ENCODE peak calls at places on chromosomes 4 and X, in four cellular contexts. S is heart left ventricle; O is CD8-positive, alpha-beta T cell; J is astrocyte of the spinal cord. A is an unnamed sample.
A peak's percentile ranks its signal among the peaks of the same experiment; 100 is the strongest.

GRCh38 chr4:82457266-82457665 is 26.9 kb downstream of the ENOPH1 start:
- DNase-seq in S (no peak), O (no peak), J (no peak), A (no peak)

GRCh38 chrX:154082396-154083133 is 15.0 kb downstream of the MECP2 start:
- DNase-seq in S (no peak), O (no peak), J (peak; percentile 46), A (no peak)

GRCh38 chr4:150145950-150146340 is 67.7 kb downstream of the DCLK2 start:
- DNase-seq in S (no peak), O (no peak), J (peak; percentile 19), A (no peak)

GRCh38 chrX:54357414-54358377 is at the start of gene WNK3:
- DNase-seq in S (peak; percentile 74), O (peak; percentile 13), J (peak; percentile 83), A (peak; percentile 84)

GRCh38 chrX:154333837-154334271 is 38.3 kb downstream of the TKTL1 start:
- DNase-seq in S (no peak), O (no peak), J (no peak), A (no peak)

GRCh38 chr4:125115476-125115875 is 199.3 kb upstream of the FAT4 start:
- DNase-seq in S (no peak), O (no peak), J (peak; percentile 39), A (no peak)

GRCh38 chr4:174084542-174084941 is 198.9 kb downstream of the FBXO8 start:
- DNase-seq in S (no peak), O (no peak), J (no peak), A (no peak)

GRCh38 chr4:21077967-21078366 is 377.7 kb downstream of the PACRGL start:
- DNase-seq in S (no peak), O (no peak), J (no peak), A (no peak)

GRCh38 chr4:165053645-165054044 is at the start of gene TRIM75:
- DNase-seq in S (no peak), O (no peak), J (no peak), A (no peak)

GRCh38 chrX:112874614-112875013 is 34.0 kb upstream of the AMOT start:
- DNase-seq in S (no peak), O (no peak), J (no peak), A (no peak)

GRCh38 chr4:107721436-107722090 is 1.5 kb upstream of the PAPSS1 start:
- DNase-seq in S (no peak), O (peak; percentile 57), J (no peak), A (peak; percentile 38)

GRCh38 chr4:128517096-128517738 is 229.6 kb upstream of the PGRMC2 start:
- DNase-seq in S (no peak), O (no peak), J (peak; percentile 44), A (no peak)

GRCh38 chr4:3674479-3674851 is 91.7 kb upstream of the ADRA2C start:
- DNase-seq in S (no peak), O (no peak), J (no peak), A (peak; percentile 21)

GRCh38 chr4:4455199-4455865 is 68.4 kb downstream of the NSG1 start:
- DNase-seq in S (no peak), O (no peak), J (no peak), A (no peak)

GRCh38 chr4:107970063-107970798 is 19.5 kb upstream of the HADH start:
- DNase-seq in S (no peak), O (no peak), J (no peak), A (no peak)

GRCh38 chr4:62806786-62807185 is 1602.5 kb downstream of the TECRL start:
- DNase-seq in S (no peak), O (no peak), J (no peak), A (no peak)

GRCh38 chrX:18424482-18425198 is 768 bp upstream of the CDKL5 start:
- DNase-seq in S (no peak), O (peak; percentile 13), J (peak; percentile 31), A (peak; percentile 73)

GRCh38 chr4:129095811-129096454 is at the start of gene C4orf33:
- DNase-seq in S (peak; percentile 69), O (peak; percentile 77), J (peak; percentile 83), A (peak; percentile 68)

GRCh38 chr4:25449270-25449669 is 72.2 kb downstream of the ANAPC4 start:
- DNase-seq in S (no peak), O (no peak), J (no peak), A (no peak)

GRCh38 chrX:11435568-11435967 is 142.4 kb downstream of the AMELX start:
- DNase-seq in S (no peak), O (no peak), J (peak; percentile 77), A (no peak)

GRCh38 chr4:55884093-55884850 is 30.8 kb downstream of the EXOC1 start:
- DNase-seq in S (no peak), O (no peak), J (no peak), A (no peak)

GRCh38 chr4:55884851-55885219 is 31.4 kb downstream of the EXOC1 start:
- DNase-seq in S (no peak), O (no peak), J (no peak), A (no peak)

DNA sequence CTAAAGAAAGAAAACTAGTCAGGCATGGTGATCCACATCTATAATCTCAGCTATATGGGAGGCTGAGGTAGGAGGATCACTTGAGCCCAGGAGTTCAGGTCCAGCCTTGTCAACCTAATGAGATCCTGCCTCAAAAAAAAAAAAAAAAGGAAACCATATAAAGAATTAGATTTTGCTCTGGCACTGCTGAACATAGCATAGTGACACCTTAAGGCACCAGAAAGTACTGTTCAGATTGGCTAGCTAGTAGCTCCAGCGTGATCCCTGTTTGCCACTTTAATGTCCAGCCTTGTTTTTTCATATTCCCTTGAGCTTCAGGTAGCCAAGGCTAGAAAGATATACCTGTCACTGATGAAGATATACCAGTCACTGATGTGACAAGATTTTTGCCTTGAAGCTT is 34.1 kb downstream of the EXOC1 start:
- DNase-seq in S (no peak), O (no peak), J (no peak), A (no peak)
- TF ChIP-seq CTCF in S (no peak), O (no peak), J (peak; percentile 11), A (no peak)

GRCh38 chrX:15567886-15568616 is 32.7 kb downstream of the ACE2 start:
- DNase-seq in S (no peak), O (no peak), J (no peak), A (no peak)
- TF ChIP-seq CTCF in S (peak; percentile 16), O (no peak), J (peak; percentile 24), A (no peak)

DNA sequence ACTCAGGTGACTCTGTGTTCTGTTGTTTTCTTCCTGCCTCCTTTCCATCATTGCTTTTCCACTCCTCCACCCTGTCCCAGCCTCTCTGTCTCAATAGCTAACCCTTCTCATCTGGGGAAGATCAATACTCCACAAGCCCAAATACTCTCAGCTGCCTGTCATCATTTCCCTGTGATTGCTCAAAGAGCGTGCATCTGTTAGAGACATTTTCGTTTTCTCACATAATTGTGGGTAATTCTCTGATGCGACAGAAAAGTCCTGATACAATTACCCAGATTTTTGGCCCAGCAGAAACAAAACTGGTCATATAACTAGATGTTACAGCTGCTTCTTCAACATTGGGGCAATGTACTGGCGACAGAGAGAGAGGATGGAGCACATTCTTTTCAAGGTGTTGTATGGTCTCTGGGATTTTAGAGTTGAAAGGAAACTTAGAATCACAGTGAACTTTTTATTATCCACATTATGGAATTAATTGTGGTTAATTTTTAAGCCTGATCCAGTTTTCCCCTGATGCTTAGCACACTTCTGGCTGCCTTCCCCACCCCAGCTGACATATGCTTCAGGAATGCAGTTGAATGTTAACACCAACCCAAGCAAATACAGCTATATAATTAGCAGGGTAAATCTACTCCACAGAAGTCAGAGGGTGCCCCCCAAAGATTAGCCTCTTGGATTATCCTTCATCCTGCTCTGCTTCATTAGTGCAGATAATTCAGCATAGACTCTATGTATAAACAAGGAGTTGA is 171.4 kb upstream of the ANXA3 start:
- DNase-seq in S (no peak), O (no peak), J (peak; percentile 39), A (no peak)
- TF ChIP-seq CTCF in S (no peak), O (no peak), J (no peak), A (no peak)

GRCh38 chr4:152657657-152658056 is 22.1 kb downstream of the TMEM154 start:
- DNase-seq in S (no peak), O (no peak), J (no peak), A (no peak)

GRCh38 chr4:152652102-152652501 is 27.7 kb downstream of the TMEM154 start:
- DNase-seq in S (no peak), O (no peak), J (no peak), A (no peak)

GRCh38 chr4:152659806-152660205 is 20.0 kb downstream of the TMEM154 start:
- DNase-seq in S (no peak), O (no peak), J (no peak), A (no peak)

GRCh38 chr4:152651473-152652060 is 28.2 kb downstream of the TMEM154 start:
- DNase-seq in S (no peak), O (no peak), J (no peak), A (no peak)

DNA sequence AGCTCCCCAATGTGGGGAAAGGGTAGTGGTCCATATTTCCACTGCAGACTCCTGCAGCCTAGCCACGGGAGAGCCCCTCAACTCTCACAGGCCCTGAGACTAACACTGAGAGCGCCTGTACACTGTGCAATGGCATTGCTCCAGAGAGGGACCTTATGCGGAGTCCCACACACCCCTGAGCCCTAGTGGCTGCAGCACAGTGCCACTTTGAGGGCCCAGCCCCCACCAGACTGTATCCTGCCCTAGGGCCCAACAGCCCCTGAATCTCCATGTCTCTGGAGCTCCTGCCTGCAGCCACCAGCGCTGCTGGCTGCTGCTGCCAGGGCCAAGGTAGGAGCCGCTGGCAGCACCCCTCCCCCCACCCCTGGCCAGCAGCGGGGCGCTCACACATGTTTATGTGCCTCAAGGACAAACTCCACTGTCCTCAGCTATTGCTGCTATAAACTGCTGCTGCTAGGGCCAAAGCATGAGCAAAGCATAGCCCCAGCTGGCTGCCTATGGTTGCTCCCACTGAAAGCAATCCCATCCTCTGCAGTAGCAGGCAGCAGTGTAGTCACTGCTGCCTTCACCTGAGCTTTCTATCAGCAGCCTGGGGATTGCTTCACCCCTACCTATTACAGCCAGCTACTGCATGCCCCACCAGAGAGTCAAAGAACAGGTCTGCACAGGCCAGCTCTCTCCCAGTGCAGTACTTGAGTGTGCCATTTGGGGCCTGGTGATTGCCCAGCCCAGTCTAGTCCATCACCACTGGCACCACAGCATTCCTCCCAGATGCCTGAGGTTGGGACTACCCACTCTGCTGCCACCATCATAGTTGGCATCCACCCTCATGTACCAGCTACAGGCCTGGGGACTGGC is 24.3 kb downstream of the TMEM154 start:
- DNase-seq in S (no peak), O (no peak), J (no peak), A (no peak)
- TF ChIP-seq CTCF in S (no peak), O (no peak), J (no peak), A (no peak)

DNA sequence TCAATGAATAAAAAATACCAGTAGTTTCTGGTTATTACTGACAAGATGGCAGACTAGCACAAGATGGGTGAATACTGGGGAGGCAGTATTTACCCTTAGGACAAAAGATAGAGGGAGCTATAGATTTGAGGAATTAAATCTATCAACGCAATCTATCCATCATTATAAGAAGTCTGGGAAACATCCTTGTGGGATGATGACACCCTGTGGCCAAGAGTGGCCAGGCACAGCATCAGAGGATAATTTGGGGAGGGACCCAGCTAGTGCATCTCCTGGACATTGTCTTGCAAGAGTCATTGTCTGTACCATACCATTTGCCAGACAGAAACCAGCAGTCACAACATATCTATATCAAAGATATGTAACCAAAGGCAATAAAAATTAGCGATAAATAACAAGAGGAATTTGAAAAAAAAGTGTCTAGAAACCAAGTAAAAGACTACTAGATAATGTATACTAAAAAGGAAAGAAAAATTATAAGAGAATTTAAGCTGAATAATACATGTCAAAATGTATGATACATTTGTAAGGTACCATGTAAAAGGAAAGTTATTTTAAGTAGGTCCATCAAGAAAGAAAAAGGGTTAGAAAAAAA is 22.9 kb downstream of the KCTD8 start:
- DNase-seq in S (no peak), O (no peak), J (peak; percentile 6), A (peak; percentile 69)
- TF ChIP-seq CTCF in S (peak; percentile 34), O (no peak), J (peak; percentile 61), A (peak; percentile 66)